ENCODE peak calls at places on chromosomes 13 and 19, in nine cellular contexts. Q, K, V, T, A, O, W, C and D are unnamed samples.

GRCh38 chr13:71290963-71291937 is 575.8 kb downstream of the DACH1 start:
- DNase-seq in Q (no peak), K (no peak), V (peak), T (peak), A (no peak), O (no peak), W (peak), C (peak), D (peak)

GRCh38 chr13:62483774-62484173 is 1068.1 kb upstream of the PCDH20 start:
- DNase-seq in Q (no peak), K (no peak), V (no peak), T (no peak), A (no peak), O (no peak), W (no peak), C (no peak), D (no peak)

GRCh38 chr13:73998631-73999030 is 135.6 kb downstream of the KLF12 start:
- DNase-seq in Q (no peak), K (no peak), V (no peak), T (no peak), A (no peak), O (no peak), W (no peak), C (no peak), D (no peak)

GRCh38 chr13:78630509-78630908 is 27.2 kb upstream of the POU4F1 start:
- DNase-seq in Q (no peak), K (no peak), V (no peak), T (no peak), A (no peak), O (no peak), W (no peak), C (no peak), D (no peak)

GRCh38 chr13:99955747-99956472 is 15.7 kb downstream of the ZIC5 start:
- DNase-seq in Q (no peak), K (no peak), V (peak), T (no peak), A (no peak), O (no peak), W (no peak), C (no peak), D (no peak)

GRCh38 chr13:30819136-30819875 is 84.0 kb downstream of the ALOX5AP start:
- DNase-seq in Q (no peak), K (no peak), V (no peak), T (no peak), A (no peak), O (no peak), W (no peak), C (no peak), D (no peak)

GRCh38 chr13:76016799-76017198 is 380.7 kb downstream of the LMO7 start:
- DNase-seq in Q (peak), K (peak), V (peak), T (no peak), A (no peak), O (no peak), W (no peak), C (no peak), D (peak)

GRCh38 chr19:54792814-54793213 is 10.6 kb upstream of the KIR2DL4 start:
- DNase-seq in Q (no peak), K (no peak), V (no peak), T (no peak), A (no peak), O (no peak), W (no peak), C (no peak), D (no peak)

GRCh38 chr19:47109541-47110375 is 3.8 kb downstream of the ZC3H4 start:
- DNase-seq in Q (peak), K (no peak), V (peak), T (no peak), A (peak), O (no peak), W (peak), C (no peak), D (no peak)

GRCh38 chr13:70249332-70250064 is 141.2 kb upstream of the KLHL1 start:
- DNase-seq in Q (no peak), K (no peak), V (no peak), T (no peak), A (no peak), O (no peak), W (no peak), C (no peak), D (no peak)

GRCh38 chr13:19810996-19811881 is 28.5 kb upstream of the PSPC1 start:
- DNase-seq in Q (no peak), K (no peak), V (peak), T (no peak), A (no peak), O (no peak), W (no peak), C (no peak), D (no peak)

GRCh38 chr19:55600336-55601028 is 394 bp downstream of the ZNF524 start:
- DNase-seq in Q (no peak), K (peak), V (peak), T (peak), A (peak), O (no peak), W (no peak), C (peak), D (peak)